ENCODE peak calls at places on chromosome 3, in eight cellular contexts. One of them, this sample, is unnamed.

GRCh38 chr3:185283374-185283935 is 29.6 kb upstream of the EHHADH start:
- DNase-seq in stomach: no peak
- DNase-seq in upper lobe of left lung: no peak
- DNase-seq in HCT116: peak
- DNase-seq in body of pancreas: no peak
- DNase-seq in vagina: no peak
- DNase-seq in esophagus squamous epithelium: no peak
- DNase-seq in uterus: no peak
- DNase-seq in this sample: no peak

GRCh38 chr3:187920871-187921270 is 175.6 kb upstream of the BCL6 start:
- DNase-seq in stomach: no peak
- DNase-seq in upper lobe of left lung: no peak
- DNase-seq in HCT116: no peak
- DNase-seq in body of pancreas: no peak
- DNase-seq in vagina: no peak
- DNase-seq in esophagus squamous epithelium: no peak
- DNase-seq in uterus: peak
- DNase-seq in this sample: peak

GRCh38 chr3:179954226-179954870 is 82.4 kb downstream of the PEX5L start:
- DNase-seq in stomach: no peak
- DNase-seq in upper lobe of left lung: no peak
- DNase-seq in HCT116: no peak
- DNase-seq in body of pancreas: no peak
- DNase-seq in vagina: no peak
- DNase-seq in esophagus squamous epithelium: no peak
- DNase-seq in uterus: no peak
- DNase-seq in this sample: no peak

GRCh38 chr3:83567935-83568334 is 1390.9 kb upstream of the CADM2 start:
- DNase-seq in stomach: no peak
- DNase-seq in upper lobe of left lung: no peak
- DNase-seq in HCT116: no peak
- DNase-seq in body of pancreas: no peak
- DNase-seq in vagina: no peak
- DNase-seq in esophagus squamous epithelium: no peak
- DNase-seq in uterus: no peak
- DNase-seq in this sample: no peak

GRCh38 chr3:149843502-149843901 is 30.5 kb downstream of the RNF13 start:
- DNase-seq in stomach: no peak
- DNase-seq in upper lobe of left lung: no peak
- DNase-seq in HCT116: no peak
- DNase-seq in body of pancreas: no peak
- DNase-seq in vagina: no peak
- DNase-seq in esophagus squamous epithelium: no peak
- DNase-seq in uterus: no peak
- DNase-seq in this sample: no peak

GRCh38 chr3:142866841-142867631 is 21.8 kb downstream of the PCOLCE2 start:
- DNase-seq in stomach: peak
- DNase-seq in upper lobe of left lung: no peak
- DNase-seq in HCT116: peak
- DNase-seq in body of pancreas: peak
- DNase-seq in vagina: no peak
- DNase-seq in esophagus squamous epithelium: no peak
- DNase-seq in uterus: no peak
- DNase-seq in this sample: no peak

GRCh38 chr3:112004187-112004586 is 5.5 kb downstream of the TAGLN3 start:
- DNase-seq in stomach: no peak
- DNase-seq in upper lobe of left lung: no peak
- DNase-seq in HCT116: no peak
- DNase-seq in body of pancreas: no peak
- DNase-seq in vagina: no peak
- DNase-seq in esophagus squamous epithelium: no peak
- DNase-seq in uterus: no peak
- DNase-seq in this sample: no peak

GRCh38 chr3:172148269-172148668 is 108.9 kb downstream of the FNDC3B start:
- DNase-seq in stomach: no peak
- DNase-seq in upper lobe of left lung: no peak
- DNase-seq in HCT116: no peak
- DNase-seq in body of pancreas: no peak
- DNase-seq in vagina: no peak
- DNase-seq in esophagus squamous epithelium: no peak
- DNase-seq in uterus: no peak
- DNase-seq in this sample: no peak

GRCh38 chr3:56702487-56703315 is 19.6 kb upstream of the TASOR start:
- DNase-seq in stomach: peak
- DNase-seq in upper lobe of left lung: peak
- DNase-seq in HCT116: peak
- DNase-seq in body of pancreas: peak
- DNase-seq in vagina: no peak
- DNase-seq in esophagus squamous epithelium: no peak
- DNase-seq in uterus: no peak
- DNase-seq in this sample: no peak

GRCh38 chr3:147521646-147522045 is 112.5 kb downstream of the ZIC1 start:
- DNase-seq in stomach: no peak
- DNase-seq in upper lobe of left lung: no peak
- DNase-seq in HCT116: no peak
- DNase-seq in body of pancreas: no peak
- DNase-seq in vagina: no peak
- DNase-seq in esophagus squamous epithelium: no peak
- DNase-seq in uterus: no peak
- DNase-seq in this sample: no peak

GRCh38 chr3:149179225-149179624 is 42.4 kb downstream of the CP start:
- DNase-seq in stomach: no peak
- DNase-seq in upper lobe of left lung: no peak
- DNase-seq in HCT116: no peak
- DNase-seq in body of pancreas: no peak
- DNase-seq in vagina: no peak
- DNase-seq in esophagus squamous epithelium: no peak
- DNase-seq in uterus: no peak
- DNase-seq in this sample: no peak

DNA sequence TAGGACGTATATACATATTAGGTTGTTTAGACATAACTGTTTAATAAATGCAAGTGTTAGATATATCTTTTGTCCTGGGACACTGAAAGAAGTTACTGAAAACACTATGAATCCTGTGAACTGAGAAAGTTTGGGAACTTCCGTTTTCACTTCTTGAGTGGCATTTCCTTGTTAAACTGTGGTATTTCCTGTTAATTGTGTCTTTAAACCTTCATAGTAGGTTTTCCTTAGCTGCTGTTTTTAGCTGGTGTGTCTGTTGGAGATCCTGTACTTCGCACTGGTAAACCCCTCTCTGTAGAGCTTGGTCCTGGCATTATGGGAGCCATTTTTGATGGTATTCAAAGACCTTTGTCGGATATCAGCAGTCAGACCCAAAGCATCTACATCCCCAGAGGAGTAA is 37.1 kb downstream of the ATP6V1A start:
- DNase-seq in stomach: no peak
- DNase-seq in upper lobe of left lung: no peak
- DNase-seq in HCT116: no peak
- DNase-seq in body of pancreas: no peak
- DNase-seq in vagina: no peak
- DNase-seq in esophagus squamous epithelium: no peak
- DNase-seq in uterus: no peak
- DNase-seq in this sample: no peak
- H3K27ac ChIP-seq in stomach: no peak
- H3K27ac ChIP-seq in upper lobe of left lung: peak
- H3K27ac ChIP-seq in HCT116: no peak
- H3K27ac ChIP-seq in body of pancreas: no peak
- H3K27ac ChIP-seq in vagina: peak
- H3K27ac ChIP-seq in esophagus squamous epithelium: peak
- H3K27ac ChIP-seq in uterus: no peak
- H3K27ac ChIP-seq in this sample: peak

GRCh38 chr3:72388117-72388516 is 460.1 kb downstream of the SHQ1 start:
- DNase-seq in stomach: no peak
- DNase-seq in upper lobe of left lung: no peak
- DNase-seq in HCT116: no peak
- DNase-seq in body of pancreas: no peak
- DNase-seq in vagina: no peak
- DNase-seq in esophagus squamous epithelium: no peak
- DNase-seq in uterus: no peak
- DNase-seq in this sample: no peak

GRCh38 chr3:72386322-72386721 is 461.9 kb downstream of the SHQ1 start:
- DNase-seq in stomach: no peak
- DNase-seq in upper lobe of left lung: no peak
- DNase-seq in HCT116: no peak
- DNase-seq in body of pancreas: no peak
- DNase-seq in vagina: no peak
- DNase-seq in esophagus squamous epithelium: no peak
- DNase-seq in uterus: no peak
- DNase-seq in this sample: no peak

GRCh38 chr3:72390841-72391240 is 457.4 kb downstream of the SHQ1 start:
- DNase-seq in stomach: no peak
- DNase-seq in upper lobe of left lung: no peak
- DNase-seq in HCT116: no peak
- DNase-seq in body of pancreas: no peak
- DNase-seq in vagina: no peak
- DNase-seq in esophagus squamous epithelium: no peak
- DNase-seq in uterus: no peak
- DNase-seq in this sample: no peak

GRCh38 chr3:72391659-72392058 is 456.6 kb downstream of the SHQ1 start:
- DNase-seq in stomach: no peak
- DNase-seq in upper lobe of left lung: no peak
- DNase-seq in HCT116: no peak
- DNase-seq in body of pancreas: no peak
- DNase-seq in vagina: no peak
- DNase-seq in esophagus squamous epithelium: no peak
- DNase-seq in uterus: no peak
- DNase-seq in this sample: no peak

GRCh38 chr3:72388644-72389043 is 459.6 kb downstream of the SHQ1 start:
- DNase-seq in stomach: no peak
- DNase-seq in upper lobe of left lung: no peak
- DNase-seq in HCT116: no peak
- DNase-seq in body of pancreas: no peak
- DNase-seq in vagina: no peak
- DNase-seq in esophagus squamous epithelium: no peak
- DNase-seq in uterus: no peak
- DNase-seq in this sample: no peak
- TF ChIP-seq POLR2A in stomach: no peak
- TF ChIP-seq POLR2A in upper lobe of left lung: no peak
- TF ChIP-seq POLR2A in HCT116: no peak
- TF ChIP-seq POLR2A in body of pancreas: no peak
- TF ChIP-seq POLR2A in vagina: no peak
- TF ChIP-seq POLR2A in esophagus squamous epithelium: no peak
- TF ChIP-seq POLR2A in uterus: no peak
- TF ChIP-seq POLR2A in this sample: no peak

GRCh38 chr3:45026957-45027356 is 854 bp downstream of the CLEC3B start:
- DNase-seq in stomach: no peak
- DNase-seq in upper lobe of left lung: no peak
- DNase-seq in HCT116: no peak
- DNase-seq in body of pancreas: peak
- DNase-seq in vagina: no peak
- DNase-seq in esophagus squamous epithelium: no peak
- DNase-seq in uterus: peak
- DNase-seq in this sample: peak

GRCh38 chr3:45029661-45030060 is 3.6 kb downstream of the CLEC3B start:
- DNase-seq in stomach: no peak
- DNase-seq in upper lobe of left lung: no peak
- DNase-seq in HCT116: no peak
- DNase-seq in body of pancreas: no peak
- DNase-seq in vagina: no peak
- DNase-seq in esophagus squamous epithelium: no peak
- DNase-seq in uterus: no peak
- DNase-seq in this sample: no peak

GRCh38 chr3:45027406-45027805 is 1.3 kb downstream of the CLEC3B start:
- DNase-seq in stomach: no peak
- DNase-seq in upper lobe of left lung: no peak
- DNase-seq in HCT116: no peak
- DNase-seq in body of pancreas: no peak
- DNase-seq in vagina: no peak
- DNase-seq in esophagus squamous epithelium: no peak
- DNase-seq in uterus: no peak
- DNase-seq in this sample: no peak

GRCh38 chr3:45031531-45031930 is 5.4 kb downstream of the CLEC3B start:
- DNase-seq in stomach: no peak
- DNase-seq in upper lobe of left lung: no peak
- DNase-seq in HCT116: no peak
- DNase-seq in body of pancreas: no peak
- DNase-seq in vagina: no peak
- DNase-seq in esophagus squamous epithelium: no peak
- DNase-seq in uterus: no peak
- DNase-seq in this sample: no peak

DNA sequence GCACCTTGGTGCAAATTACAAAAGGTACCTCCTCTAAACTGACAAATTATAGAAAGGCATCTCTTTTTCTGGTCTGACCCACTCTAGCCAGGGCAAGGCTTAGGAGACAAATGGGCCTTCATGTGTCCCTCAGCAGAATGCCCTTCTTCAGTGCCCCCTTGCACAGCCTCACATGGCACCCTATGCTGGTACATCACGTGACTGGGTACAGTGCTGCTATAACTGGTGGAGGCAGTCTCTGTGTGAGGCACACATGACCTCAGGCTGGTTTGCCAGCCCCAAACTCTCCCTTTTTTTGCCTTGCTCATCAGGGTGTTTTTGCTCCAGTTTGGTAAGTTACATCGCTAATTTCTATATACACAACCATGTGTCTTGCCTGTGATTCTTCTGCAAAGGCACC is 3.1 kb downstream of the CLEC3B start:
- DNase-seq in stomach: no peak
- DNase-seq in upper lobe of left lung: no peak
- DNase-seq in HCT116: no peak
- DNase-seq in body of pancreas: no peak
- DNase-seq in vagina: no peak
- DNase-seq in esophagus squamous epithelium: no peak
- DNase-seq in uterus: no peak
- DNase-seq in this sample: no peak
- H3K27ac ChIP-seq in stomach: no peak
- H3K27ac ChIP-seq in upper lobe of left lung: no peak
- H3K27ac ChIP-seq in HCT116: no peak
- H3K27ac ChIP-seq in body of pancreas: no peak
- H3K27ac ChIP-seq in vagina: peak
- H3K27ac ChIP-seq in esophagus squamous epithelium: peak
- H3K27ac ChIP-seq in uterus: no peak
- H3K27ac ChIP-seq in this sample: peak

DNA sequence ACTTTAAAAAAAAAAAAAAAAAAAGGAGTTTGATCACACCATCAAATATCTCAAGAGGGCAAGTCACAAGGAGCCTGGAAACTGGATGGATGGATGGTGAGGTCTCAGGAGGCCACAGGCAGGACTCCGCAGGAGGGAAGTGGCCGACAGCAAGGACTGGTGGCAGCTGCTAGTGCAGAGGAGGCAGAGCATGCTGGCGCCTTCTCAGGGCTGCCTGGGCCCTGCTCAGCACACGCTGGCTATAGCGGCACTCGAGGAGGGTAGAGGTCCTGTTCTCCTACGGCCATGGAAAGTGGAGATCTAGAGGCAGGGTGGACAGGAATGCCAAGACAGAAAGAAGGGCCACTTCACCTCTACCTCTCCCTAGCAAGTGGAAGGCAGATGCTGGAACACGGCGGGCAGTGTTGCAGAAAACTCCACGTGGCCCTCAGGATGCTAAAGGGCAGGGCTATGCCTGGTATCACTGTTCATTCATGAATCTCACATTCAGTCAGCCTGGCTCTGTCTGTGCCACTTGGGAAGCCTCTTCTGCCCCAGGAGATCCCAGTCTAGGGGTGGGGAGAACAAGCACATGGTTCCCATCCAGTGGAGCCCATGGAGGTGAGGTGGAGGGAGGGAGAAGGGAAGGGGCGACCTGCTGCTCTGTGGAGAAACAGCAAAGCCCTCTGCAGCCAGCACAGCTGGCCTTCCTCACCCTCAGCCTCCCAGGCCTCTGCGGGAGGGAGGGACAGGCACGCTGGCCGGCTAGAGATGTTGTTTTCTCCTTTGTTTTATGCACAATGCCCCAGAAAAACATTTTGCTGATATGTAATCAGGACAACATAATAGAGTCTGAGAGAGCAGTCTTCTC is 71.0 kb downstream of the OXNAD1 start:
- DNase-seq in stomach: no peak
- DNase-seq in upper lobe of left lung: no peak
- DNase-seq in HCT116: no peak
- DNase-seq in body of pancreas: no peak
- DNase-seq in vagina: no peak
- DNase-seq in esophagus squamous epithelium: no peak
- DNase-seq in uterus: no peak
- DNase-seq in this sample: no peak
- TF ChIP-seq POLR2A in stomach: no peak
- TF ChIP-seq POLR2A in upper lobe of left lung: no peak
- TF ChIP-seq POLR2A in HCT116: no peak
- TF ChIP-seq POLR2A in body of pancreas: no peak
- TF ChIP-seq POLR2A in vagina: no peak
- TF ChIP-seq POLR2A in esophagus squamous epithelium: no peak
- TF ChIP-seq POLR2A in uterus: no peak
- TF ChIP-seq POLR2A in this sample: no peak

This sample was measured in tibial nerve.